ENCODE peak calls at places on chromosomes 12 and 14, in ten cellular contexts. P is tibial nerve; K is upper lobe of right lung; S is RWPE2; F is ovary; D is lower lobe of right lung; I is breast epithelium; W is OCI-LY7; Z is brain microvascular endothelial cell; C is CD8-positive, alpha-beta T cell. T is an unnamed sample.
A peak's percentile ranks its signal among the peaks of the same experiment; 100 is the strongest.

GRCh38 chr14:73269729-73270651 is 32.7 kb downstream of the PAPLN start:
- DNase-seq in P (no peak), C (no peak), W (peak; percentile 73), D (peak; percentile 77), K (peak; percentile 84), Z (no peak), I (no peak), F (peak; percentile 61), S (no peak), T (no peak)

GRCh38 chr14:84390010-84390409 is 1139.9 kb upstream of the FLRT2 start:
- DNase-seq in Z (no peak), S (no peak), F (no peak), C (no peak), I (no peak), K (no peak), W (no peak), D (no peak), P (no peak), T (no peak)

GRCh38 chr14:106268013-106268727 is 741.8 kb downstream of the TMEM121 start:
- DNase-seq in W (peak; percentile 88), K (no peak), S (no peak), D (peak; percentile 57), Z (no peak), C (peak; percentile 87), P (no peak), I (no peak), F (no peak), T (no peak)

GRCh38 chr14:45201908-45202307 is 51.1 kb downstream of the MIS18BP1 start:
- DNase-seq in F (no peak), C (no peak), P (no peak), K (no peak), Z (peak; percentile 3), W (peak; percentile 55), I (no peak), D (no peak), S (no peak), T (no peak)

GRCh38 chr12:100138048-100138907 is 4.4 kb downstream of the BLTP3B start:
- DNase-seq in I (no peak), W (peak; percentile 59), C (no peak), F (no peak), D (no peak), P (no peak), Z (peak; percentile 16), K (no peak), S (no peak), T (no peak)

GRCh38 chr12:88836156-88836555 is 255.9 kb upstream of the KITLG start:
- DNase-seq in S (no peak), D (no peak), F (no peak), P (no peak), Z (no peak), C (no peak), I (no peak), K (no peak), W (no peak), T (no peak)

GRCh38 chr14:103434868-103435442 is 49.7 kb downstream of the MARK3 start:
- DNase-seq in S (no peak), Z (no peak), P (no peak), F (no peak), K (no peak), I (no peak), D (no peak), C (no peak), W (no peak), T (no peak)

GRCh38 chr12:64876388-64877071 is 52.1 kb downstream of the TBC1D30 start:
- DNase-seq in Z (no peak), P (no peak), W (no peak), I (no peak), F (no peak), D (no peak), K (no peak), C (no peak), S (no peak), T (no peak)

GRCh38 chr14:33377596-33378390 is 439.1 kb downstream of the NPAS3 start:
- DNase-seq in K (no peak), I (no peak), Z (no peak), W (no peak), P (no peak), D (no peak), C (no peak), S (no peak), F (no peak), T (no peak)

GRCh38 chr12:100229036-100229635 is 28.5 kb downstream of the ACTR6 start:
- DNase-seq in K (no peak), D (no peak), Z (no peak), I (no peak), S (no peak), C (no peak), F (no peak), W (peak; percentile 21), P (no peak), T (no peak)

GRCh38 chr14:35286707-35287106 is 5.5 kb upstream of the PSMA6 start:
- DNase-seq in D (no peak), P (no peak), I (no peak), S (no peak), C (no peak), F (no peak), Z (no peak), W (peak; percentile 40), K (no peak), T (no peak)

GRCh38 chr12:92968201-92968813 is 39.2 kb upstream of the EEA1 start:
- DNase-seq in K (no peak), C (no peak), S (no peak), W (no peak), F (no peak), P (no peak), D (no peak), I (no peak), Z (no peak), T (no peak)

GRCh38 chr14:68513838-68514610 is 278.8 kb downstream of the ZFP36L1 start:
- DNase-seq in F (no peak), I (no peak), K (no peak), D (no peak), Z (no peak), W (peak; percentile 95), P (no peak), S (no peak), C (no peak), T (no peak)

GRCh38 chr14:75399819-75400678 is 27.8 kb upstream of the JDP2 start:
- DNase-seq in I (peak; percentile 94), F (peak; percentile 40), K (peak; percentile 92), D (peak; percentile 92), W (no peak), P (peak; percentile 78), S (peak; percentile 96), C (no peak), Z (no peak), T (peak; percentile 51)

GRCh38 chr12:7864751-7865150 is 8.0 kb downstream of the SLC2A14 start:
- DNase-seq in C (no peak), Z (no peak), F (no peak), K (no peak), I (no peak), D (no peak), W (no peak), P (no peak), S (no peak), T (no peak)

GRCh38 chr14:103056322-103057027 is 874 bp downstream of the CDC42BPB start:
- DNase-seq in C (no peak), D (peak; percentile 81), F (peak; percentile 66), S (peak; percentile 87), W (no peak), I (no peak), K (peak; percentile 85), P (peak; percentile 41), Z (peak; percentile 61), T (no peak)

GRCh38 chr12:104454997-104455396 is 1.8 kb upstream of the CHST11 start:
- DNase-seq in S (peak; percentile 76), D (no peak), F (no peak), I (no peak), W (no peak), C (no peak), P (no peak), Z (no peak), K (no peak), T (no peak)

GRCh38 chr14:50943261-50943942 is 881 bp downstream of the PYGL start:
- DNase-seq in K (peak; percentile 79), Z (no peak), C (no peak), D (peak; percentile 70), F (peak; percentile 71), W (no peak), P (peak; percentile 48), I (no peak), S (peak; percentile 84), T (no peak)

GRCh38 chr12:53828598-53828997 is 76.8 kb upstream of the CISTR start:
- DNase-seq in Z (no peak), S (no peak), P (no peak), I (no peak), D (no peak), K (no peak), C (no peak), W (no peak), F (no peak), T (no peak)
- H3K27ac ChIP-seq in Z (no peak overlapping the region), S (no peak overlapping the region), P (no peak overlapping the region), I (no peak overlapping the region), D (no peak overlapping the region), K (no peak overlapping the region), C (no peak overlapping the region), W (no peak overlapping the region), F (no peak overlapping the region), T (no peak overlapping the region)

GRCh38 chr12:126338031-126338441 is 1272.8 kb downstream of the AACS start:
- DNase-seq in K (no peak), Z (no peak), S (no peak), W (no peak), P (no peak), I (no peak), F (no peak), D (no peak), C (no peak), T (no peak)
- H3K27ac ChIP-seq in K (no peak overlapping the region), Z (no peak overlapping the region), S (no peak overlapping the region), W (no peak overlapping the region), P (no peak overlapping the region), I (no peak overlapping the region), F (no peak overlapping the region), D (no peak overlapping the region), C (no peak overlapping the region), T (no peak overlapping the region)

DNA sequence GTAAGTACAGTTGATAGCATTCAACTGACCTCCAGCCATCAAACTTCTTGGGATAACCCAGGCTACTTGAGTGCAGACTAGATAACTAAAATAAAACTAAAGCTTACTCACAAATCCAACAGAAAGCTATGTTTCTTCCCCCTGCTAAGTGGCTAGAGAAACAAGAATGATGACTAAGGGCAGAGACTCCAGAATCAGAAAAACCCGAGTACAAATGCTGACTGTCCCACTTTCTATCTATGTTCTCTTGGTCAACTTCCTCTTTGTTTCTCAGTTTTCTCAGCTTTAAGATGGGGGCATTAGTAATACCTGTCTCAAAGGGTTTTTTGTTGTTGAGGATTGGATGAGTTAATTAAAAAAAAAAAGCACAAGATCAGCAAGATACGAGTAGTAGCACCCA is 6.1 kb upstream of the NUAK1 start:
- DNase-seq in S (no peak), D (no peak), I (no peak), W (no peak), C (no peak), P (no peak), F (no peak), Z (peak; percentile 47), K (no peak), T (no peak)
- H3K27ac ChIP-seq in S (no peak overlapping the region), D (no peak overlapping the region), I (no peak overlapping the region), W (no peak overlapping the region), C (no peak overlapping the region), P (no peak overlapping the region), F (no peak overlapping the region), Z (no peak overlapping the region), K (no peak overlapping the region), T (no peak overlapping the region)

DNA sequence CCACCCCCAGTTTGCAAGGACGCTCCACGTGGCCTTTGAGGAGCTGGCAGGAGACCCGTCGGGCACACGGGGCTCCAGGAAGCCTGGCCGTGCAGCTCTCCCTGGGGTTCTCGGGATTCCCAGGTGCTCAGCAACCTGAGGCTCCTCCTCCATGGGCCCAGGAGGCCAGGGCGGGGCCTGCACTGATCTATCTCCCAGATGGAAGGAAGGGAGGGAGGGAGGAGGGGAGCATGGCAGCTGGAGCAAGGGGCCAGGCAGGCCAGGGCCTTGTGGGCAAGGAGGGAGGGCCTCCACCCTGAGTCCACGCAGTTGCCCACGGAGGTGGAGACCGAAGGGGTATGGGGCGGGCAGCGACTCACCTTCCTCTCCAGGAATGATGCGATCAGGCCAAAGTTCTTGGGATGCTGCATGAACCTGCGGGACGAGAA is 127.3 kb downstream of the RFLNA start:
- DNase-seq in I (peak; percentile 91), Z (no peak), F (peak; percentile 45), C (no peak), W (no peak), S (no peak), P (no peak), D (peak; percentile 74), K (peak; percentile 81), T (no peak)
- H3K27ac ChIP-seq in I (peak overlapping the region; percentile 98), Z (peak overlapping the region; percentile 88), F (peak overlapping the region; percentile 58), C (no peak overlapping the region), W (no peak overlapping the region), S (peak overlapping the region; percentile 96), P (peak overlapping the region; percentile 79), D (peak overlapping the region; percentile 92), K (peak overlapping the region; percentile 91), T (peak overlapping the region; percentile 76)